ENCODE peak calls at places on chromosomes 13 and 19, in five cellular contexts. One of them, this sample, is unnamed.

GRCh38 chr13:33349996-33350826 is 64.7 kb upstream of the STARD13 start:
- DNase-seq in sigmoid colon: peak; percentile 88
- DNase-seq in iPS DF 6.9: no peak
- DNase-seq in breast epithelium: peak; percentile 61
- DNase-seq in foreskin fibroblast: no peak
- DNase-seq in this sample: peak; percentile 90

GRCh38 chr19:17846146-17846545 is 1.6 kb downstream of the JAK3 start:
- DNase-seq in foreskin fibroblast: no peak
- DNase-seq in iPS DF 6.9: no peak
- DNase-seq in sigmoid colon: no peak
- DNase-seq in breast epithelium: no peak
- DNase-seq in this sample: no peak

GRCh38 chr13:71801781-71802180 is 65.2 kb downstream of the DACH1 start:
- DNase-seq in iPS DF 6.9: no peak
- DNase-seq in sigmoid colon: no peak
- DNase-seq in foreskin fibroblast: no peak
- DNase-seq in breast epithelium: no peak
- DNase-seq in this sample: no peak

GRCh38 chr13:61954092-61954491 is 538.4 kb upstream of the PCDH20 start:
- DNase-seq in breast epithelium: no peak
- DNase-seq in sigmoid colon: no peak
- DNase-seq in foreskin fibroblast: no peak
- DNase-seq in iPS DF 6.9: peak; percentile 1
- DNase-seq in this sample: no peak

GRCh38 chr19:4851551-4852290 is 15.7 kb downstream of the PLIN3 start:
- DNase-seq in sigmoid colon: peak; percentile 87
- DNase-seq in iPS DF 6.9: peak; percentile 68
- DNase-seq in breast epithelium: peak; percentile 72
- DNase-seq in foreskin fibroblast: no peak
- DNase-seq in this sample: peak; percentile 42

GRCh38 chr19:19821366-19822147 is at the start of gene ZNF506:
- DNase-seq in breast epithelium: peak; percentile 100
- DNase-seq in sigmoid colon: peak; percentile 100
- DNase-seq in foreskin fibroblast: peak; percentile 93
- DNase-seq in iPS DF 6.9: peak; percentile 82
- DNase-seq in this sample: peak; percentile 100

GRCh38 chr19:56139847-56140582 is 1.1 kb upstream of the ZNF444 start:
- DNase-seq in breast epithelium: no peak
- DNase-seq in foreskin fibroblast: no peak
- DNase-seq in sigmoid colon: no peak
- DNase-seq in iPS DF 6.9: no peak
- DNase-seq in this sample: no peak

GRCh38 chr13:111860161-111860560 is 206.8 kb upstream of the SOX1 start:
- DNase-seq in sigmoid colon: no peak
- DNase-seq in breast epithelium: no peak
- DNase-seq in foreskin fibroblast: no peak
- DNase-seq in iPS DF 6.9: no peak
- DNase-seq in this sample: no peak

GRCh38 chr19:19439083-19439482 is 33.6 kb downstream of the GATAD2A start:
- DNase-seq in iPS DF 6.9: no peak
- DNase-seq in sigmoid colon: no peak
- DNase-seq in breast epithelium: no peak
- DNase-seq in foreskin fibroblast: no peak
- DNase-seq in this sample: no peak

GRCh38 chr13:29707876-29708543 is 112.5 kb upstream of the SLC7A1 start:
- DNase-seq in breast epithelium: no peak
- DNase-seq in foreskin fibroblast: peak; percentile 30
- DNase-seq in sigmoid colon: no peak
- DNase-seq in iPS DF 6.9: peak; percentile 61
- DNase-seq in this sample: no peak

GRCh38 chr19:13692096-13692495 is 72.2 kb upstream of the MRI1 start:
- DNase-seq in sigmoid colon: no peak
- DNase-seq in foreskin fibroblast: peak; percentile 63
- DNase-seq in breast epithelium: no peak
- DNase-seq in iPS DF 6.9: no peak
- DNase-seq in this sample: no peak

GRCh38 chr13:96958286-96958891 is 35.9 kb downstream of the OXGR1 start:
- DNase-seq in iPS DF 6.9: no peak
- DNase-seq in breast epithelium: no peak
- DNase-seq in foreskin fibroblast: peak; percentile 22
- DNase-seq in sigmoid colon: no peak
- DNase-seq in this sample: no peak

GRCh38 chr13:72109863-72110262 is 242.9 kb upstream of the DACH1 start:
- DNase-seq in sigmoid colon: no peak
- DNase-seq in iPS DF 6.9: no peak
- DNase-seq in breast epithelium: no peak
- DNase-seq in foreskin fibroblast: no peak
- DNase-seq in this sample: no peak

GRCh38 chr13:38421590-38422560 is 72.2 kb downstream of the UFM1 start:
- DNase-seq in iPS DF 6.9: no peak
- DNase-seq in sigmoid colon: no peak
- DNase-seq in breast epithelium: no peak
- DNase-seq in foreskin fibroblast: no peak
- DNase-seq in this sample: no peak

GRCh38 chr19:4390862-4391693 is 9.3 kb downstream of the SH3GL1 start:
- DNase-seq in iPS DF 6.9: no peak
- DNase-seq in sigmoid colon: no peak
- DNase-seq in foreskin fibroblast: no peak
- DNase-seq in breast epithelium: no peak
- DNase-seq in this sample: no peak

GRCh38 chr13:96527497-96527896 is 437.6 kb downstream of the HS6ST3 start:
- DNase-seq in iPS DF 6.9: no peak
- DNase-seq in foreskin fibroblast: no peak
- DNase-seq in sigmoid colon: no peak
- DNase-seq in breast epithelium: no peak
- DNase-seq in this sample: no peak

GRCh38 chr13:78607409-78608253 is 4.3 kb upstream of the POU4F1 start:
- DNase-seq in foreskin fibroblast: no peak
- DNase-seq in sigmoid colon: no peak
- DNase-seq in breast epithelium: no peak
- DNase-seq in iPS DF 6.9: no peak
- DNase-seq in this sample: no peak

GRCh38 chr13:33194820-33195692 is 90.5 kb downstream of the STARD13 start:
- DNase-seq in sigmoid colon: no peak
- DNase-seq in foreskin fibroblast: peak; percentile 80
- DNase-seq in breast epithelium: no peak
- DNase-seq in iPS DF 6.9: no peak
- DNase-seq in this sample: no peak

GRCh38 chr13:94128430-94128829 is 351.1 kb downstream of the DCT start:
- DNase-seq in foreskin fibroblast: no peak
- DNase-seq in sigmoid colon: peak; percentile 68
- DNase-seq in iPS DF 6.9: no peak
- DNase-seq in breast epithelium: no peak
- DNase-seq in this sample: no peak

GRCh38 chr19:46639356-46640061 is 3.5 kb upstream of the GNG8 start:
- DNase-seq in foreskin fibroblast: peak; percentile 75
- DNase-seq in iPS DF 6.9: no peak
- DNase-seq in breast epithelium: no peak
- DNase-seq in sigmoid colon: peak; percentile 92
- DNase-seq in this sample: no peak

GRCh38 chr13:98626298-98626940 is 49.5 kb upstream of the STK24 start:
- DNase-seq in foreskin fibroblast: peak; percentile 7
- DNase-seq in breast epithelium: no peak
- DNase-seq in iPS DF 6.9: no peak
- DNase-seq in sigmoid colon: no peak
- DNase-seq in this sample: no peak

GRCh38 chr19:2100719-2101061 is 4.0 kb downstream of the IZUMO4 start:
- DNase-seq in sigmoid colon: no peak
- DNase-seq in foreskin fibroblast: no peak
- DNase-seq in iPS DF 6.9: no peak
- DNase-seq in breast epithelium: no peak
- DNase-seq in this sample: no peak

GRCh38 chr19:10968527-10969081 is 7.8 kb downstream of the SMARCA4 start:
- DNase-seq in foreskin fibroblast: no peak
- DNase-seq in breast epithelium: no peak
- DNase-seq in iPS DF 6.9: no peak
- DNase-seq in sigmoid colon: no peak
- DNase-seq in this sample: no peak

DNA sequence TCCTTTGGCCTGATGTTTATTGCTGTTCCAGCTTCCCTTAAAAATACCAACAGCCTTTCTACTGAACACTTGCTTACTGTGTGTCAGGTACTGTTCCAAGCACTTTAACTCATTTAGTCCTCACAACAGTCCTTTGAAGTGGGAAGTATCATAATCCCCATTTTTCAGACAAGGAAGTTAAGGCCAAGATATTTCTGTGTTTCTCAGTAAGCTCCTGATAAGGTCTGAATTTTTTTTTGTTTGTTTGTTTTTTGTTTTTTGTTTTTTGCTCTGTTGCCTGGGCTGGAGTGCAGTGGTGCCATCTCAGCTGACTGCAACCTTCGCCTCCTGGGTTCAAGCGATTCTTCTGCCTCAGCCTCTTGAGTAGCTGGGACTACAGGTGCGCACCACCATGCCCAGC is 7.5 kb downstream of the SNRPA start:
- DNase-seq in breast epithelium: no peak
- DNase-seq in iPS DF 6.9: no peak
- DNase-seq in foreskin fibroblast: no peak
- DNase-seq in sigmoid colon: no peak
- DNase-seq in this sample: no peak
- H3K4me3 ChIP-seq in breast epithelium: no peak overlapping the region
- H3K4me3 ChIP-seq in iPS DF 6.9: no peak overlapping the region
- H3K4me3 ChIP-seq in foreskin fibroblast: no peak overlapping the region
- H3K4me3 ChIP-seq in sigmoid colon: no peak overlapping the region
- H3K4me3 ChIP-seq in this sample: no peak overlapping the region

GRCh38 chr19:58096884-58097283 is 1.1 kb downstream of the ZSCAN18 start:
- DNase-seq in foreskin fibroblast: no peak
- DNase-seq in breast epithelium: no peak
- DNase-seq in sigmoid colon: no peak
- DNase-seq in iPS DF 6.9: no peak
- DNase-seq in this sample: no peak
- H3K4me3 ChIP-seq in foreskin fibroblast: no peak overlapping the region
- H3K4me3 ChIP-seq in breast epithelium: peak overlapping the region; percentile 97
- H3K4me3 ChIP-seq in sigmoid colon: peak overlapping the region; percentile 96
- H3K4me3 ChIP-seq in iPS DF 6.9: no peak overlapping the region
- H3K4me3 ChIP-seq in this sample: no peak overlapping the region

DNA sequence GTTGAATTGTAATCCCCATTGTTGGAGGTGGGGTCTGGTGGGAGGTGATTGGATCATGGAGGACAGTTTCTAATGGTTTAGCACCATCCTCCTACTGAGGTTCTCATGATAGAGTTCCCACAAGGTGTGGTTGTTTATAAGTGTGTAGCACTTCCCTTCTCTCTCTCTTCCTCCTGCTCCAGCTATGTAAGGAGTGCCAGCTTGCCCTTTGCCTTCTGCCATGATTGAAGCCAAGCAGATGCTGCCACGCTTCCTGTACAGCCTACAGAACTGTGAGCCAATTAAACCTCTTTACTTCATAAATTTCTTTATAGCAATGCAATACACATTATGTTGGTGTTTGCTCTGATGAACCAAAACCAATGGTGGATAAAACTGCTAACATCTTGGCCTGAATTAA is 238.2 kb downstream of the EFNB2 start:
- DNase-seq in foreskin fibroblast: no peak
- DNase-seq in breast epithelium: no peak
- DNase-seq in iPS DF 6.9: no peak
- DNase-seq in sigmoid colon: no peak
- DNase-seq in this sample: no peak
- H3K4me3 ChIP-seq in foreskin fibroblast: no peak overlapping the region
- H3K4me3 ChIP-seq in breast epithelium: no peak overlapping the region
- H3K4me3 ChIP-seq in iPS DF 6.9: no peak overlapping the region
- H3K4me3 ChIP-seq in sigmoid colon: no peak overlapping the region
- H3K4me3 ChIP-seq in this sample: no peak overlapping the region

GRCh38 chr19:34409189-34410164 is 5.3 kb downstream of the PDCD2L start:
- DNase-seq in iPS DF 6.9: no peak
- DNase-seq in sigmoid colon: no peak
- DNase-seq in breast epithelium: no peak
- DNase-seq in foreskin fibroblast: no peak
- DNase-seq in this sample: no peak

GRCh38 chr19:34408421-34408820 is 4.2 kb downstream of the PDCD2L start:
- DNase-seq in foreskin fibroblast: no peak
- DNase-seq in breast epithelium: no peak
- DNase-seq in iPS DF 6.9: no peak
- DNase-seq in sigmoid colon: peak; percentile 24
- DNase-seq in this sample: no peak

GRCh38 chr19:34404109-34404909 is at the start of gene PDCD2L:
- DNase-seq in breast epithelium: peak; percentile 86
- DNase-seq in iPS DF 6.9: peak; percentile 91
- DNase-seq in sigmoid colon: peak; percentile 96
- DNase-seq in foreskin fibroblast: peak; percentile 83
- DNase-seq in this sample: peak; percentile 87

GRCh38 chr19:34403784-34404108 is 453 bp upstream of the PDCD2L start:
- DNase-seq in sigmoid colon: no peak
- DNase-seq in foreskin fibroblast: no peak
- DNase-seq in breast epithelium: no peak
- DNase-seq in iPS DF 6.9: no peak
- DNase-seq in this sample: no peak

GRCh38 chr19:34405892-34406660 is 1.9 kb downstream of the PDCD2L start:
- DNase-seq in breast epithelium: no peak
- DNase-seq in iPS DF 6.9: no peak
- DNase-seq in foreskin fibroblast: no peak
- DNase-seq in sigmoid colon: no peak
- DNase-seq in this sample: no peak
- H3K4me3 ChIP-seq in breast epithelium: no peak overlapping the region
- H3K4me3 ChIP-seq in iPS DF 6.9: no peak overlapping the region
- H3K4me3 ChIP-seq in foreskin fibroblast: no peak overlapping the region
- H3K4me3 ChIP-seq in sigmoid colon: no peak overlapping the region
- H3K4me3 ChIP-seq in this sample: no peak overlapping the region

GRCh38 chr19:16584825-16585801 is 12.9 kb upstream of the SLC35E1 start:
- DNase-seq in foreskin fibroblast: no peak
- DNase-seq in breast epithelium: no peak
- DNase-seq in iPS DF 6.9: no peak
- DNase-seq in sigmoid colon: no peak
- DNase-seq in this sample: no peak
- H3K4me3 ChIP-seq in foreskin fibroblast: no peak overlapping the region
- H3K4me3 ChIP-seq in breast epithelium: peak overlapping the region; percentile 22
- H3K4me3 ChIP-seq in iPS DF 6.9: no peak overlapping the region
- H3K4me3 ChIP-seq in sigmoid colon: peak overlapping the region; percentile 16
- H3K4me3 ChIP-seq in this sample: no peak overlapping the region

DNA sequence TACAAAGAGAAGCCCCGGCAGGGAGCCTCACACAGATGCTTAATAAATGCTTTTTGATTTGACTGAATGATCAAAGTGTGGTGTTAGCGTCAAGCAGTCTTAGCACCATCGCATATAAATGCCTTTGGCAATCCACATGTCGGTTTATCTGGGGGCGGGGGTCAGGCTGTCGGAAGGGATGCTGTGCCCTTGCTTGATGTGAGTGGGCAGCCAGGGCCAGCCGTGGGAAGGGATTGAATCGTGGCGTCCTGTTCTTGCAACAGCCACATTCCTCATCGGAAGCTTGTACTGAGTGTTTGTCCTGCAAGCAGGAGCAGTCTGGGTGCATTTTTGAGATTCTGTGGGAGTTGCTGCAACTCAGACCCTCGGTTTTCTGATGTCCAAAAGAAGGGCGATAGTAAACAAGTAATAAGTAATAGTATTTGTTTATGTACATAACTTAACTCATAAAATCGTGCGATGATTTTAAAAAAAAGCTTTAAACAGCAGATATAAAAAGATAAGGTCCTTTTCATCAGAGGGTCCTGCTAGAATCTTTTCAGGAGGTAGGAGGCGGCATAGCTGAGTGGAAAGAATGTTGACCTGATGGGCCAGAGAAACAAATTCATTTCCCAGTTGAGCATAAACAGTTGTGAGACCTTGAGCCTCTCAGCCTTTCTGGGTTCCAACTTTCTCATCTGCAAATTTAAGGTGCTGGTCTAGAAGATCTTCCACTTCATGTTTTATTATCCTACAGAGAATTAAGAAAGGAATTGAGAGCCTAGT is 173.3 kb downstream of the LACC1 start:
- DNase-seq in iPS DF 6.9: no peak
- DNase-seq in foreskin fibroblast: peak; percentile 71
- DNase-seq in sigmoid colon: peak; percentile 62
- DNase-seq in breast epithelium: no peak
- DNase-seq in this sample: no peak
- H3K4me3 ChIP-seq in iPS DF 6.9: no peak overlapping the region
- H3K4me3 ChIP-seq in foreskin fibroblast: no peak overlapping the region
- H3K4me3 ChIP-seq in sigmoid colon: no peak overlapping the region
- H3K4me3 ChIP-seq in breast epithelium: no peak overlapping the region
- H3K4me3 ChIP-seq in this sample: no peak overlapping the region

This sample was measured in lower leg skin.